ENCODE peak calls at places on chromosome 11, in seven cellular contexts. O, W, Z, D, C, Q and R are unnamed samples.

GRCh38 chr11:7528514-7529049 is 14.8 kb downstream of the PPFIBP2 start:
- DNase-seq in Q (no peak), O (no peak), Z (no peak), D (no peak), C (no peak), W (no peak), R (peak; percentile 32)

GRCh38 chr11:47523491-47524199 is 29.3 kb downstream of the CELF1 start:
- DNase-seq in Z (no peak), Q (peak; percentile 50), W (peak; percentile 71), D (peak; percentile 82), C (peak; percentile 54), O (peak; percentile 40), R (peak; percentile 87)

GRCh38 chr11:130436171-130436570 is 7.8 kb upstream of the ADAMTS8 start:
- DNase-seq in O (no peak), C (no peak), W (no peak), Z (no peak), Q (no peak), D (no peak), R (no peak)

GRCh38 chr11:121829159-121829643 is 286.8 kb downstream of the BLID start:
- DNase-seq in Z (no peak), Q (no peak), W (peak; percentile 28), O (peak; percentile 100), D (peak; percentile 97), C (no peak), R (peak; percentile 69)

GRCh38 chr11:102446606-102447005 is 6.0 kb downstream of the TMEM123 start:
- DNase-seq in C (no peak), Z (no peak), Q (no peak), W (no peak), O (no peak), D (peak; percentile 78), R (peak; percentile 55)

GRCh38 chr11:36376315-36376887 is 80.3 kb downstream of the PRR5L start:
- DNase-seq in O (no peak), Q (peak; percentile 22), D (peak; percentile 60), C (no peak), W (peak; percentile 38), Z (peak; percentile 79), R (peak; percentile 42)

GRCh38 chr11:125333354-125334077 is 162.5 kb downstream of the FEZ1 start:
- DNase-seq in C (no peak), D (no peak), Z (no peak), Q (no peak), W (no peak), O (no peak), R (no peak)

GRCh38 chr11:116867619-116868018 is 30.2 kb upstream of the APOA1 start:
- DNase-seq in Q (no peak), C (no peak), Z (no peak), O (no peak), W (no peak), D (no peak), R (no peak)

GRCh38 chr11:59944761-59945160 is 6.5 kb downstream of the OOSP1 start:
- DNase-seq in Z (no peak), D (no peak), Q (peak; percentile 15), C (no peak), O (no peak), W (no peak), R (no peak)

GRCh38 chr11:75925785-75926164 is 110.8 kb downstream of the UVRAG start:
- DNase-seq in Q (no peak), O (no peak), D (peak; percentile 34), W (no peak), Z (no peak), C (no peak), R (peak; percentile 49)

GRCh38 chr11:65911682-65912568 is 6.9 kb downstream of the C11orf68 start:
- DNase-seq in O (no peak), Z (no peak), D (peak; percentile 80), W (peak; percentile 68), C (no peak), Q (peak; percentile 51), R (peak; percentile 72)

GRCh38 chr11:44007746-44008501 is 39.9 kb upstream of the ACCSL start:
- DNase-seq in D (no peak), O (no peak), C (no peak), Q (no peak), Z (no peak), W (no peak), R (peak; percentile 23)

GRCh38 chr11:104339383-104339831 is 175.5 kb upstream of the PDGFD start:
- DNase-seq in O (no peak), W (no peak), D (no peak), Z (no peak), C (peak; percentile 42), Q (no peak), R (no peak)

GRCh38 chr11:70483077-70483861 is 84.9 kb downstream of the CTTN start:
- DNase-seq in D (peak; percentile 50), Z (peak; percentile 52), C (peak; percentile 63), W (peak; percentile 60), Q (peak; percentile 50), O (no peak), R (peak; percentile 9)

GRCh38 chr11:47244664-47245350 is 3.8 kb downstream of the ACP2 start:
- DNase-seq in Q (no peak), D (no peak), O (no peak), Z (peak; percentile 68), W (no peak), C (no peak), R (no peak)

GRCh38 chr11:47184711-47185304 is 1.4 kb downstream of the PACSIN3 start:
- DNase-seq in C (no peak), D (no peak), W (peak; percentile 70), Q (no peak), Z (no peak), O (no peak), R (peak; percentile 40)

GRCh38 chr11:29554000-29554399 is 462.8 kb downstream of the KCNA4 start:
- DNase-seq in Q (no peak), Z (no peak), D (no peak), C (no peak), W (no peak), O (no peak), R (no peak)

GRCh38 chr11:63802637-63803414 is 10.4 kb upstream of the SPINDOC start:
- DNase-seq in Z (no peak), Q (no peak), W (no peak), C (peak; percentile 20), D (peak; percentile 72), O (peak; percentile 14), R (peak; percentile 90)

GRCh38 chr11:69839516-69839915 is 20.3 kb upstream of the FGF3 start:
- DNase-seq in W (no peak), C (no peak), Q (no peak), D (no peak), O (no peak), Z (no peak), R (no peak)

GRCh38 chr11:61564936-61565696 is 15.8 kb downstream of the SYT7 start:
- DNase-seq in Z (no peak), C (no peak), O (no peak), D (no peak), Q (no peak), W (no peak), R (no peak)

GRCh38 chr11:61571337-61571736 is 9.5 kb downstream of the SYT7 start:
- DNase-seq in W (no peak), C (no peak), Z (no peak), O (no peak), Q (no peak), D (no peak), R (no peak)

GRCh38 chr11:61569701-61570100 is 11.2 kb downstream of the SYT7 start:
- DNase-seq in D (no peak), W (no peak), Z (no peak), O (no peak), C (no peak), Q (no peak), R (no peak)

GRCh38 chr11:61571869-61572268 is 9.0 kb downstream of the SYT7 start:
- DNase-seq in O (no peak), Z (no peak), W (no peak), Q (peak; percentile 52), D (no peak), C (no peak), R (no peak)

GRCh38 chr11:61567286-61568061 is 13.4 kb downstream of the SYT7 start:
- DNase-seq in C (peak; percentile 77), D (peak; percentile 83), W (peak; percentile 90), Z (peak; percentile 86), Q (peak; percentile 94), O (peak; percentile 20), R (peak; percentile 85)
- TF ChIP-seq CTCF in C (peak; percentile 30), D (no peak), W (peak; percentile 68), Z (peak; percentile 63), Q (peak; percentile 67), O (peak; percentile 15), R (peak; percentile 22)

GRCh38 chr11:128421577-128421976 is 165.8 kb downstream of the ETS1 start:
- DNase-seq in Q (no peak), O (no peak), W (peak; percentile 44), Z (no peak), D (peak; percentile 77), C (no peak), R (peak; percentile 47)

GRCh38 chr11:128422576-128423370 is 164.6 kb downstream of the ETS1 start:
- DNase-seq in C (peak; percentile 29), W (no peak), Q (no peak), D (no peak), O (no peak), Z (no peak), R (no peak)

GRCh38 chr11:128424271-128424709 is 163.1 kb downstream of the ETS1 start:
- DNase-seq in C (no peak), D (peak; percentile 55), Q (peak; percentile 63), W (no peak), O (no peak), Z (peak; percentile 77), R (no peak)

GRCh38 chr11:128420943-128421342 is 166.4 kb downstream of the ETS1 start:
- DNase-seq in D (peak; percentile 95), O (peak; percentile 95), W (no peak), Q (no peak), C (no peak), Z (no peak), R (no peak)

GRCh38 chr11:128424867-128425285 is 162.5 kb downstream of the ETS1 start:
- DNase-seq in O (no peak), Q (peak; percentile 36), D (peak; percentile 59), Z (peak; percentile 64), W (peak; percentile 74), C (no peak), R (no peak)
- H3K4me3 ChIP-seq in O (no peak overlapping the region), Q (no peak overlapping the region), D (no peak overlapping the region), Z (no peak overlapping the region), W (no peak overlapping the region), C (no peak overlapping the region), R (no peak overlapping the region)

DNA sequence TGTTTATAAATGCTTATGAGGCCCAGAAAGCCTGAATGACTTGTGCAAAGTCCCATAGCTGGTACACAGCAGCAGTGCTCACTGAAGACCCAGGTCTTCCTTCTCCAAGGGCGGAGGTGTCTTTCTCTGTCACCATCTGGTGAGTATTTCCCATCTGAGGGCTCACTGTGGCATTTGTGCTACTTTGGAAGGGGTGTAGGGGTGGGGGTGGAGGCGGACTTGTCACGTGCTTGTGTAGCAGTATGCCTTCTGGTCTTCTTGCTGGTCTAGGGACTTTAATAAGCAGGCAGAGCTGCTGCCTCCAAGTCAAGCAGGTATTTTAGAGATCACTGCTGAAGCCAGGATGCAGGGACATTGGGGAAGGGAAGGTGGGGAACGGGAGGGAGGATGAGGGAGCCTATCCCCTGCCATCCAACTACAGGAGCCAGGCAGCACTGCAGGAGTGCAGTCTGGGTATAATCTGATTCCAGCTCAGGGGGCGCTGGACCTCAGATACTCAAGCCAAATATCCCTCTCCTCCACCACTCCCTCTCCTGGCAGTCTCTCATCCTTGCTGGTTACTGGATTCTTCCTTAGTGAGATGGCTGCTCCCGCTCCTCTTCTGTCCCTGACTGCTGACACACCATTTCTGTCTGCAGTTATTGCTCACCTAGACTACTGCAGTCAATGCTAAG is 3.4 kb downstream of the ABCC8 start:
- DNase-seq in C (no peak), W (peak; percentile 50), O (no peak), Z (no peak), Q (peak; percentile 65), D (no peak), R (peak; percentile 26)
- TF ChIP-seq CTCF in C (no peak), W (no peak), O (no peak), Z (no peak), Q (no peak), D (peak; percentile 7), R (peak; percentile 10)

GRCh38 chr11:368414-369335 is 624 bp upstream of the B4GALNT4 start:
- DNase-seq in O (no peak), Z (no peak), C (no peak), W (peak; percentile 55), D (no peak), Q (peak; percentile 70), R (no peak)
- H3K4me3 ChIP-seq in O (peak overlapping the region; percentile 11), Z (peak overlapping the region; percentile 8), C (no peak overlapping the region), W (peak overlapping the region; percentile 33), D (peak overlapping the region; percentile 19), Q (peak overlapping the region; percentile 52), R (peak overlapping the region; percentile 20)